ENCODE peak calls at places on chromosomes 16 and 17, in four cellular contexts. K, Y, X and O are unnamed samples.

GRCh38 chr16:90046122-90046970 is 27.1 kb upstream of the DBNDD1 start:
- DNase-seq in K (no peak), Y (no peak), X (peak; percentile 74), O (no peak)

GRCh38 chr16:56013962-56014552 is 138.9 kb upstream of the CES5A start:
- DNase-seq in K (no peak), Y (peak; percentile 12), X (peak; percentile 37), O (no peak)

GRCh38 chr16:87406495-87407088 is 14.5 kb downstream of the MAP1LC3B start:
- DNase-seq in K (no peak), Y (no peak), X (no peak), O (no peak)

GRCh38 chr16:55502801-55503366 is 6.0 kb upstream of the LPCAT2 start:
- DNase-seq in K (no peak), Y (peak; percentile 93), X (no peak), O (no peak)

GRCh38 chr16:71840052-71840451 is 5.7 kb upstream of the ATXN1L start:
- DNase-seq in K (no peak), Y (no peak), X (no peak), O (no peak)

GRCh38 chr16:29745853-29746345 is at the start of gene C16orf54:
- DNase-seq in K (peak; percentile 95), Y (no peak), X (no peak), O (no peak)

GRCh38 chr17:14464741-14465140 is 163.9 kb downstream of the HS3ST3B1 start:
- DNase-seq in K (no peak), Y (peak; percentile 70), X (no peak), O (peak; percentile 48)

GRCh38 chr16:28917095-28917494 is 7.9 kb downstream of the RABEP2 start:
- DNase-seq in K (no peak), Y (no peak), X (no peak), O (no peak)

GRCh38 chr17:42525221-42525620 is 10.8 kb upstream of the NAGLU start:
- DNase-seq in K (no peak), Y (peak; percentile 89), X (no peak), O (peak; percentile 93)

GRCh38 chr17:64166876-64167275 is 36.9 kb upstream of the ERN1 start:
- DNase-seq in K (no peak), Y (no peak), X (no peak), O (no peak)

GRCh38 chr16:68040506-68041288 is 17.6 kb downstream of the DUS2 start:
- DNase-seq in K (peak; percentile 72), Y (peak; percentile 51), X (peak; percentile 70), O (no peak)

GRCh38 chr17:2250140-2251095 is 53.2 kb downstream of the SMG6 start:
- DNase-seq in K (peak; percentile 15), Y (peak; percentile 58), X (no peak), O (no peak)

GRCh38 chr16:74580828-74581227 is 26.1 kb downstream of the GLG1 start:
- DNase-seq in K (no peak), Y (no peak), X (no peak), O (no peak)

GRCh38 chr16:31868701-31869167 is 4.9 kb upstream of the ZNF267 start:
- DNase-seq in K (peak; percentile 56), Y (peak; percentile 72), X (peak; percentile 43), O (peak; percentile 52)

GRCh38 chr17:9057310-9057709 is 36.0 kb downstream of the NTN1 start:
- DNase-seq in K (no peak), Y (no peak), X (no peak), O (no peak)

GRCh38 chr17:68047153-68047846 is 11.8 kb downstream of the KPNA2 start:
- DNase-seq in K (no peak), Y (no peak), X (no peak), O (no peak)

GRCh38 chr16:88358033-88358481 is 24.7 kb upstream of the ZNF469 start:
- DNase-seq in K (no peak), Y (no peak), X (no peak), O (no peak)

GRCh38 chr16:67783353-67783725 is 23.0 kb downstream of the RANBP10 start:
- DNase-seq in K (no peak), Y (no peak), X (no peak), O (no peak)

GRCh38 chr17:20981046-20981920 is 61.5 kb downstream of the USP22 start:
- DNase-seq in K (no peak), Y (no peak), X (no peak), O (no peak)

GRCh38 chr16:75379911-75380847 is 53.1 kb downstream of the CFDP1 start:
- DNase-seq in K (peak; percentile 24), Y (no peak), X (no peak), O (no peak)

GRCh38 chr17:58100506-58100905 is 17.3 kb downstream of the DYNLL2 start:
- DNase-seq in K (no peak), Y (no peak), X (no peak), O (no peak)

GRCh38 chr16:11251525-11252481 is 4.2 kb downstream of the SOCS1 start:
- DNase-seq in K (peak; percentile 68), Y (peak; percentile 91), X (no peak), O (no peak)

GRCh38 chr16:78289844-78290277 is 190.4 kb downstream of the WWOX start:
- DNase-seq in K (no peak), Y (no peak), X (no peak), O (no peak)

GRCh38 chr16:4611337-4612023 is 3.2 kb downstream of the UBALD1 start:
- DNase-seq in K (no peak), Y (peak; percentile 41), X (no peak), O (no peak)

GRCh38 chr17:39057807-39058206 is 90.6 kb upstream of the FBXO47 start:
- DNase-seq in K (no peak), Y (no peak), X (no peak), O (no peak)

GRCh38 chr17:49646391-49647255 is 31.3 kb downstream of the SPOP start:
- DNase-seq in K (no peak), Y (peak; percentile 77), X (no peak), O (peak; percentile 93)

GRCh38 chr16:69404275-69404805 is 18.5 kb upstream of the TERF2 start:
- DNase-seq in K (no peak), Y (peak; percentile 40), X (no peak), O (peak; percentile 73)

GRCh38 chr16:48370234-48370633 is 15.0 kb downstream of the SIAH1 start:
- DNase-seq in K (no peak), Y (no peak), X (no peak), O (no peak)

GRCh38 chr16:66357523-66357928 is 9.0 kb upstream of the CDH5 start:
- DNase-seq in K (no peak), Y (peak; percentile 83), X (no peak), O (peak; percentile 61)

GRCh38 chr16:85274501-85274900 is 162.2 kb upstream of the CIBAR2 start:
- DNase-seq in K (no peak), Y (no peak), X (no peak), O (no peak)

GRCh38 chr17:61635913-61636432 is 45.0 kb upstream of the NACA2 start:
- DNase-seq in K (peak; percentile 3), Y (peak; percentile 66), X (peak; percentile 43), O (no peak)

GRCh38 chr17:19238167-19238505 is 970 bp downstream of the EPN2 start:
- DNase-seq in K (no peak), Y (no peak), X (no peak), O (no peak)

GRCh38 chr17:33981713-33982601 is 273.1 kb upstream of the CCL2 start:
- DNase-seq in K (no peak), Y (no peak), X (no peak), O (no peak)

GRCh38 chr16:19851476-19851875 is 33.2 kb downstream of the GPRC5B start:
- DNase-seq in K (no peak), Y (no peak), X (no peak), O (no peak)

GRCh38 chr16:47370536-47370935 is 90.3 kb downstream of the ITFG1 start:
- DNase-seq in K (no peak), Y (no peak), X (no peak), O (no peak)

GRCh38 chr16:47371615-47372014 is 89.2 kb downstream of the ITFG1 start:
- DNase-seq in K (no peak), Y (no peak), X (no peak), O (no peak)

DNA sequence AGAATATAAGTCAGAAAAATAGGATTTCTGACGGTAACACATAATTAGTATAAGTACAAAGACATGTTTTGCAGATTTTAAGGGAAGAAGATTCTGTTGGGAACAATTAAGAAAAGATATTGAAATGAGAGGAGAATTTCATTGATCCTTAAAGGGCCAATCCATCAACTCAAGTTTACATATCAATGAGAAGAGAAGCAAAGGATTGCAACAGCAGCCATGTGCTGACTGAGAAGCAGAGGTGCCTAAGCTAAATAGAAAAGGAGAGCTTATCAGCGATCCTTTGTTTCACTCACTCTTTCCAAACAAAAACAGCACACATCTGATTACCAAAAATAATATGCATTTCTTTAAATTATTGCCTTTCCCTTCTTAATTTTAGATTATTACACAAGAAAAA is 94.6 kb downstream of the ITFG1 start:
- DNase-seq in K (no peak), Y (no peak), X (no peak), O (no peak)
- H3K27ac ChIP-seq in K (no peak overlapping the region), Y (no peak overlapping the region), X (no peak overlapping the region), O (no peak overlapping the region)

DNA sequence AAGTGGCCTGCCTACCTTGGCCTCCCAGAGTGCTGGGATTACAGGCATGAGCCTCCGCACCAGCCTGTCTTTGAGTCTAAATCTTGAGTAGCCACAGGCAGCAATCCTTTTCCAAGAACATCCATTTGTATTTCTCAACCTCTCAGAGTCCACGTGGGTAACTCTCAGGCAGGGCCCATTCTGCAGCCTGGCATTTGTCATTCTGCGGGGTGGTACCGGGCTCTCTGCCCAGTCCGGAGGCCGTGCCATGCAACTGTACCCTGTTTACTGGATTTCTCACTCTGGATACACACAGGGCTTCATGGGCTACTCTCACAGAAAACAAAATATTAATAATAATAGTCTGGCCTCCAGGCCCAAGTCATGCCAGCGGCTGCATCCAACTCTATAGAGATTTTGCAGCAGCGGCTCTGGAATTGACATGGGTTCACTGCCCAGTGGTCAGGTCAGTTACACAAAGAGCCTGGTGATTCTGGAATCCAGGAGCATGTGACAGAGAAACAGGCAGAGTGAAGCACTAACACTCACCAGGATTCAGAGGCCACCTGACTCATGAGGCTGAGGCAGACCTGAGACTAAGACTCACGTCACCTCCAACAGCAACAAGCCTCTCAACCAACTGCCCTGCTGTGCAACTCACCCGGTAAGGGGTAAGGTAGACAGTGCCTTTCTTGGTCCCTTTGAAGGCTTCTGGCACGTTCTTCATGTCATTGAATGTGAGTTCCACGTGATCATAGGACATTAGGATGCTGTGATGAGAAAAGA is 4.0 kb downstream of the WBP2 start:
- DNase-seq in K (no peak), Y (no peak), X (no peak), O (no peak)
- H3K4me1 ChIP-seq in K (peaks cover 18% of the 10 kb centered on the region), Y (peaks cover 8% of the 10 kb centered on the region), X (no peaks in the 10 kb centered on the region), O (peaks cover 3% of the 10 kb centered on the region)

DNA sequence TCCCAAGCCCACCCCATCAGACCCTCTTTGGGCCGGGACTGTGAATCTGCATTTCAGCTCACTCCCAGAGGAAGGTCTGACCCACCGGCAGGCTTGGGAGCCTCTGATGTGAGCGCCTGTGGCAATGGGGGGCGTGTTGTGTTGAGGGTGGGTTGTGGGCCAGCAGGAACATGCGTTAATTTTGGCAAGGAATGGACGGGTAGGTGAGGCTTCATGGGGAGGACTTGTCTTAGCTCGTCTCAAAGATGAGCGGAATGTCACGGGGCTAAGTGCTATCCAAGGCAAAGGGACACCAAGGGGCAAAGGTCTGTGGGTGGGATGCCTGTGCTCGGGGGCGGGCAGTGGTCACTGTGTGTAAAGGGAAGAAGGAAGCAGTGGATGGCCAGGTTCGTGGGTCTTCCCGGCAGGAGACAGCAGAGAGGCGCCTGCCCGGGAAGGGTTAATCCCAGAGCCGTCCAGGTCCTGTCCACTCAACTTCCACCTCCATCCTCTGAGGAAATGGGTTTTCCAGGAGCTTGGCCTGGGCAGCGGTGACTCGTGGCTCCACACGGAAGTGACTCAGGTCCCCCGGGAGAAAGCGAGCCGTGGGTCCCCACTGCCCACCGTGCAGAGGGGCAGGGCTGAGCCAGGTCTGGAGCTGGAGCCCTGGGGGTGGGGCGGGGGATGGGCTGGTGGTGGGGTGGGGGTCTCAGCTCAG is 17.4 kb downstream of the ADGRG1 start:
- DNase-seq in K (no peak), Y (peak; percentile 52), X (no peak), O (peak; percentile 62)
- H3K27ac ChIP-seq in K (no peak overlapping the region), Y (no peak overlapping the region), X (no peak overlapping the region), O (no peak overlapping the region)

GRCh38 chr17:36726199-36726598 is 124.8 kb downstream of the MRM1 start:
- DNase-seq in K (no peak), Y (no peak), X (no peak), O (no peak)
- H3K4me1 ChIP-seq in K (peaks cover 48% of the 10 kb centered on the region), Y (peaks cover 1% of the 10 kb centered on the region), X (peaks cover 11% of the 10 kb centered on the region), O (no peaks in the 10 kb centered on the region)